ENCODE peak calls at places on chromosomes 5 and 9, in seven cellular contexts. L is spleen, V is fibroblast of the aortic adventitia, B is fibroblast of lung, G is uterus, R is SK-N-SH, M is IMR-90. X is an unnamed sample.

GRCh38 chr5:109825450-109825849 is 135.7 kb downstream of the MAN2A1 start:
- DNase-seq in L (no peak), V (no peak), B (no peak), G (no peak), R (no peak), M (peak), X (no peak)

GRCh38 chr5:66122379-66123034 is 21.6 kb upstream of the SREK1 start:
- DNase-seq in L (no peak), V (peak), B (peak), G (no peak), R (no peak), M (peak), X (no peak)

GRCh38 chr9:109737295-109737694 is 42.7 kb upstream of the PALM2AKAP2 start:
- DNase-seq in L (no peak), V (no peak), B (no peak), G (no peak), R (no peak), M (no peak), X (no peak)

GRCh38 chr9:22041792-22042191 is 32.7 kb upstream of the CDKN2B start:
- DNase-seq in L (no peak), V (peak), B (peak), G (no peak), R (no peak), M (no peak), X (peak)

GRCh38 chr5:82169892-82170291 is 108.3 kb downstream of the RPS23 start:
- DNase-seq in L (no peak), V (no peak), B (no peak), G (no peak), R (no peak), M (no peak), X (no peak)

GRCh38 chr5:118220491-118220890 is 767.9 kb downstream of the DTWD2 start:
- DNase-seq in L (no peak), V (no peak), B (peak), G (no peak), R (no peak), M (no peak), X (no peak)

GRCh38 chr5:139481580-139482049 is 943 bp downstream of the STING1 start:
- DNase-seq in L (peak), V (peak), B (peak), G (peak), R (peak), M (peak), X (no peak)

GRCh38 chr5:132098621-132099020 is 25.0 kb downstream of the CSF2 start:
- DNase-seq in L (no peak), V (peak), B (no peak), G (no peak), R (no peak), M (peak), X (no peak)

GRCh38 chr5:50726475-50727148 is 60.2 kb downstream of the PARP8 start:
- DNase-seq in L (no peak), V (no peak), B (no peak), G (no peak), R (no peak), M (no peak), X (no peak)

GRCh38 chr9:123011878-123012528 is 21.5 kb upstream of the GPR21 start:
- DNase-seq in L (no peak), V (no peak), B (peak), G (no peak), R (no peak), M (peak), X (no peak)

GRCh38 chr5:428219-428618 is 14.8 kb upstream of the EXOC3 start:
- DNase-seq in L (no peak), V (no peak), B (no peak), G (no peak), R (no peak), M (no peak), X (no peak)

GRCh38 chr9:120875643-120875953 is 1.4 kb downstream of the PHF19 start:
- DNase-seq in L (peak), V (no peak), B (no peak), G (no peak), R (peak), M (no peak), X (no peak)

GRCh38 chr5:112996830-112997374 is 20.3 kb downstream of the DCP2 start:
- DNase-seq in L (no peak), V (peak), B (peak), G (no peak), R (no peak), M (peak), X (no peak)

GRCh38 chr5:27962201-27962600 is 923.8 kb upstream of the CDH9 start:
- DNase-seq in L (no peak), V (peak), B (no peak), G (no peak), R (no peak), M (no peak), X (no peak)

GRCh38 chr9:112000743-112001142 is 104.1 kb downstream of the UGCG start:
- DNase-seq in L (no peak), V (no peak), B (no peak), G (no peak), R (no peak), M (no peak), X (no peak)

GRCh38 chr9:72203205-72203803 is 54.1 kb downstream of the GDA start:
- DNase-seq in L (no peak), V (peak), B (peak), G (no peak), R (peak), M (peak), X (peak)

GRCh38 chr9:86557918-86558317 is 203.7 kb upstream of the TUT7 start:
- DNase-seq in L (no peak), V (no peak), B (no peak), G (no peak), R (no peak), M (peak), X (no peak)

GRCh38 chr5:38548064-38548759 is 8.2 kb downstream of the LIFR start:
- DNase-seq in L (no peak), V (no peak), B (no peak), G (no peak), R (no peak), M (no peak), X (no peak)

GRCh38 chr9:126704157-126704941 is 90.6 kb downstream of the LMX1B start:
- DNase-seq in L (peak), V (peak), B (peak), G (peak), R (peak), M (peak), X (no peak)

GRCh38 chr9:2623046-2623865 is 1.7 kb downstream of the VLDLR start:
- DNase-seq in L (peak), V (peak), B (peak), G (peak), R (peak), M (peak), X (no peak)

GRCh38 chr9:131657456-131657855 is 82.4 kb downstream of the RAPGEF1 start:
- DNase-seq in L (no peak), V (no peak), B (no peak), G (no peak), R (no peak), M (no peak), X (no peak)

DNA sequence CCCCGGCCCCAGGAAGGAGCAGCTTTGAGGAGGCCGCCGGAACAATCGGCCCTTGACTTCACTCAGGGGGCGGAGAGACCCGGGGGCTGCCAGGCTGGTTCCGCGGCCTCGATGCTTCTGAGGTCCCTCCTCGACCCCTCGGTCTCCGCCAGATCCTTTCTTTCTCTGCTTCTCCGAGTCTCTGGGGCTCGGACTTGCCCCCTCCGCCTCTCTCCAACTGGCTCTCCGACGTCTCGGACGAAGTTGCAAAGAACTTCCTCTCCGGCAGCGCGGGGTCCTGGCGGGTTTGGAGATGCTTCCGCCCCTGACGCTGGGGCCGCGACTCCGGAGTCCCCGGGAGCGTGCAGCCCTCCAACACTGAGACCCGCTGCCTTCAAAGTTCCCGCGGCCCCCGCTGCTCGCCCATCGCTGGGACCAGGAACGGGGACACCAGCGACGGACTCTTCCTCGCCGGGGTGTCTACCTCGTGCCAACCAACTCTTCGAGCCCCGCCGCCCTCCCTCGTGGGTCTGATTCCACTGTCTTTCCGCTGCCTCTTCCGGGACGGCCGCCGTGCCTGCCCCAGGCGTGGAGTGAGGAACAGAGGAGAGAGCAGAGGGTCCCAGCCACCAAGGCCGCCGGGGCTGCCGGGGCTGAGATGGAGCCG is 7.0 kb downstream of the PAX5 start:
- DNase-seq in L (peak), V (no peak), B (no peak), G (no peak), R (no peak), M (no peak), X (no peak)
- H3K4me3 ChIP-seq in L (peak), V (peak), B (no peak), G (no peak), R (peak), M (no peak), X (no peak)

GRCh38 chr9:68780735-68781134 is 75.7 kb downstream of the PIP5K1B start:
- DNase-seq in L (no peak), V (no peak), B (peak), G (no peak), R (no peak), M (peak), X (no peak)

GRCh38 chr9:68781866-68782265 is 76.8 kb downstream of the PIP5K1B start:
- DNase-seq in L (no peak), V (no peak), B (no peak), G (no peak), R (no peak), M (no peak), X (no peak)

GRCh38 chr9:68780377-68780707 is 75.3 kb downstream of the PIP5K1B start:
- DNase-seq in L (no peak), V (no peak), B (no peak), G (no peak), R (no peak), M (no peak), X (no peak)

GRCh38 chr9:68778635-68779034 is 73.6 kb downstream of the PIP5K1B start:
- DNase-seq in L (no peak), V (no peak), B (no peak), G (no peak), R (no peak), M (no peak), X (no peak)

DNA sequence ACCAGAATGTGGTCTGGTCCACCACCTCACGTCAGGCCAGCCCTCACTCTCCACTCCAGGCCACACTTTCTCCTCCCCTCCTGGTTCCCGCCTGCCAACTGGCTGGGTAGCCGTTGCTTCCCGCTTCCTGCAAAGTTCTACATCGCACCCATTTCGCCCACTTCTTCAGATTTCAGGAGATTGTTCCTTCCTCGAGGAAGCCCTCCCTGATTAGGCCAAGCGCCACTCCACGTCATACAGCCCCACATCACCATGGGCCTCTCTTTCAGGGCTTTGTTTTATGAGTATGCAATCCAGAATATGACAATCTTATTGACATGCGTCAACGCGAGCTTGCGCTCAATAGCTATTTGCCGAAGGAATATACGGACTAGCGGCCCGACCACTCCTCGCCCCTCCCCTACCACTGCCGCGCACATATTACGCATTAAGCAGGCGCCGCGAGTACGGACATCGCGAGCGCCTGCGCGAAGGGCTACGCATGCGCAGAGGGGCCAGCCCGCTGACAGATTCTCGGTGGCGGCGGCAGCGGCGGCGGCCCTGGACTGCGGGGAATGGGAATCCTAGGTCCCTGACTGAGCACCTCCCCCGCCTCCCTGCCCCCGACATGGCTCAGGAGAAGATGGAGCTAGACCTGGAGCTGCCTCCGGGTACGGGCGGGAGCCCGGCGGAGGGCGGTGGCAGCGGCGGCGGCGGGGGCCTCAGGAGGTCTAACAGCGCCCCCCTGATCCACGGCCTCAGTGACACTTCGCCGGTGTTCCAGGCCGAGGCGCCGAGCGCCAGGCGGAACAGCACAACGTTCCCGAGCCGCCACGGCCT is 74.7 kb downstream of the PIP5K1B start:
- DNase-seq in L (peak), V (peak), B (peak), G (peak), R (peak), M (peak), X (peak)
- TF ChIP-seq CTCF in L (peak), V (peak), B (peak), G (peak), R (peak), M (peak), X (peak)

GRCh38 chr5:119280380-119280779 is 75.4 kb upstream of the TNFAIP8 start:
- DNase-seq in L (no peak), V (no peak), B (no peak), G (no peak), R (peak), M (no peak), X (no peak)

GRCh38 chr5:119275873-119276214 is 80.0 kb upstream of the TNFAIP8 start:
- DNase-seq in L (no peak), V (no peak), B (no peak), G (no peak), R (no peak), M (no peak), X (no peak)

GRCh38 chr5:119282628-119283027 is 73.2 kb upstream of the TNFAIP8 start:
- DNase-seq in L (no peak), V (no peak), B (no peak), G (no peak), R (no peak), M (no peak), X (no peak)

GRCh38 chr5:119276976-119277375 is 78.8 kb upstream of the TNFAIP8 start:
- DNase-seq in L (no peak), V (no peak), B (no peak), G (no peak), R (no peak), M (no peak), X (no peak)

GRCh38 chr5:119279093-119279492 is 76.7 kb upstream of the TNFAIP8 start:
- DNase-seq in L (no peak), V (no peak), B (no peak), G (no peak), R (no peak), M (no peak), X (no peak)
- H3K4me3 ChIP-seq in L (no peak), V (no peak), B (no peak), G (no peak), R (no peak), M (no peak), X (no peak)

GRCh38 chr9:5263568-5264218 is 32.5 kb downstream of the INSL4 start:
- DNase-seq in L (no peak), V (peak), B (peak), G (no peak), R (no peak), M (no peak), X (peak)
- TF ChIP-seq CTCF in L (no peak), V (no peak), B (no peak), G (no peak), R (no peak), M (peak), X (peak)

DNA sequence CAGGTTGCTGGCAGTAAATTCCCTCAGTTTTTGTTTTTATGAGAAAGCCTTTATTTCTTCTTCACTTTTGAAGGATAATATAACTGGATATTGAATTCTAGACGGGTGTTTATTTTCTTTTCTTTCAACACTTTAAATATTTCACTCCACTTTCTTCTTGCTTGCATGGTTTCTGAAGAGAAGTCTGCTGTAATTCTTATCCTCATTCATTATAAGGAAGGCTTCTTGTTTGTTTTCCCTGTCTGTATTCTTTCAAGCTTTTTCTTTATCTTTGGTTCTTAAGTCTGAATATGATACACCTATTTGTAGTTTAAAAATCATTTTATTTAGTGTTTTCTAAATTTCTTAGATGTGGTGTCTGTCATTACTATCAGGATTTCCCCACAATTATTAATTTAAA is 1054.3 kb downstream of the TLE1 start:
- DNase-seq in L (no peak), V (no peak), B (peak), G (no peak), R (no peak), M (no peak), X (no peak)
- H3K4me3 ChIP-seq in L (no peak), V (no peak), B (no peak), G (no peak), R (no peak), M (no peak), X (no peak)

X was measured in LNCaP clone FGC.